ENCODE peak calls at places on chromosomes 13 and 19, in five cellular contexts. C is stomach, D is mucosa of descending colon, F is dorsolateral prefrontal cortex, M is nephron progenitor cell. R is an unnamed sample.

GRCh38 chr19:58218899-58219298 is 9.8 kb upstream of the ZNF544 start:
- DNase-seq in C (no peak), M (no peak), F (no peak), D (no peak), R (peak)

GRCh38 chr13:40446365-40446764 is 220.1 kb downstream of the FOXO1 start:
- DNase-seq in D (no peak), F (no peak), C (no peak), M (no peak), R (no peak)

GRCh38 chr13:28463481-28463880 is 31.4 kb downstream of the FLT1 start:
- DNase-seq in F (no peak), M (no peak), D (no peak), C (no peak), R (no peak)

GRCh38 chr19:48873476-48874308 is 1.5 kb downstream of the PPP1R15A start:
- DNase-seq in M (no peak), D (no peak), F (no peak), C (no peak), R (no peak)

GRCh38 chr19:34998777-34999497 is 1.2 kb upstream of the GRAMD1A start:
- DNase-seq in M (peak), C (no peak), D (no peak), F (no peak), R (no peak)

GRCh38 chr19:50416034-50416814 is 2.5 kb upstream of the SPIB start:
- DNase-seq in M (no peak), C (no peak), F (no peak), D (peak), R (no peak)

GRCh38 chr19:884420-885211 is 8.4 kb downstream of the MED16 start:
- DNase-seq in M (no peak), C (no peak), D (no peak), F (no peak), R (no peak)

GRCh38 chr19:33752945-33753344 is 43.7 kb upstream of the KCTD15 start:
- DNase-seq in F (no peak), D (no peak), C (no peak), M (no peak), R (no peak)

GRCh38 chr13:105608132-105608531 is 927.3 kb downstream of the EFNB2 start:
- DNase-seq in D (no peak), F (no peak), C (no peak), M (no peak), R (no peak)

GRCh38 chr13:48532146-48532472 is 771 bp downstream of the RCBTB2 start:
- DNase-seq in D (no peak), M (no peak), C (no peak), F (no peak), R (no peak)

GRCh38 chr13:76882431-76882830 is 3.8 kb downstream of the KCTD12 start:
- DNase-seq in F (no peak), C (no peak), M (no peak), D (no peak), R (no peak)

GRCh38 chr13:97057196-97057595 is 62.9 kb upstream of the OXGR1 start:
- DNase-seq in F (no peak), C (no peak), M (no peak), D (no peak), R (no peak)

GRCh38 chr13:20193142-20193923 is 595 bp upstream of the GJB2 start:
- DNase-seq in F (no peak), M (peak), D (no peak), C (no peak), R (no peak)

GRCh38 chr13:114200673-114201005 is 21.6 kb downstream of the CFAP97D2 start:
- DNase-seq in M (peak), D (no peak), F (no peak), C (no peak), R (no peak)

GRCh38 chr13:98105929-98106336 is 37.0 kb upstream of the FARP1 start:
- DNase-seq in M (no peak), C (no peak), F (no peak), D (no peak), R (no peak)

GRCh38 chr19:1079566-1080111 is 12.7 kb downstream of the ARHGAP45 start:
- DNase-seq in F (no peak), C (no peak), M (no peak), D (peak), R (no peak)

GRCh38 chr19:49677901-49678674 is 1.0 kb downstream of the PRMT1 start:
- DNase-seq in F (peak), M (peak), D (peak), C (peak), R (peak)

GRCh38 chr13:85431720-85432119 is 367.5 kb downstream of the SLITRK6 start:
- DNase-seq in M (no peak), F (no peak), C (no peak), D (no peak), R (no peak)

GRCh38 chr19:29798783-29799182 is 13.0 kb upstream of the CCNE1 start:
- DNase-seq in F (no peak), M (no peak), D (no peak), C (no peak), R (no peak)

GRCh38 chr19:14615628-14616027 is 32.7 kb downstream of the CLEC17A start:
- DNase-seq in C (no peak), D (no peak), F (no peak), M (no peak), R (no peak)

GRCh38 chr19:33252971-33253370 is 27.3 kb upstream of the SLC7A10 start:
- DNase-seq in M (no peak), F (no peak), D (peak), C (no peak), R (no peak)

GRCh38 chr13:113848020-113848419 is 15.9 kb downstream of the GAS6 start:
- DNase-seq in F (no peak), C (no peak), D (no peak), M (no peak), R (no peak)

GRCh38 chr13:46164661-46165060 is 17.3 kb downstream of the LCP1 start:
- DNase-seq in D (no peak), M (no peak), C (no peak), F (no peak), R (no peak)

GRCh38 chr13:98223741-98224140 is 46.7 kb upstream of the RNF113B start:
- DNase-seq in D (no peak), M (no peak), C (no peak), F (no peak), R (no peak)

GRCh38 chr13:64186503-64186902 is 2770.9 kb upstream of the PCDH20 start:
- DNase-seq in M (no peak), D (no peak), C (no peak), F (no peak), R (no peak)

GRCh38 chr13:25659091-25659502 is 287.3 kb downstream of the ATP8A2 start:
- DNase-seq in M (no peak), C (peak), F (no peak), D (no peak), R (no peak)

GRCh38 chr13:44843403-44843802 is 145.9 kb downstream of the NUFIP1 start:
- DNase-seq in M (no peak), F (no peak), C (no peak), D (no peak), R (no peak)

GRCh38 chr19:45630463-45630862 is 8.7 kb downstream of the EML2 start:
- DNase-seq in M (no peak), F (no peak), D (no peak), C (no peak), R (no peak)

GRCh38 chr13:79659161-79659560 is 178.2 kb downstream of the NDFIP2 start:
- DNase-seq in F (no peak), M (no peak), D (no peak), C (no peak), R (no peak)

GRCh38 chr13:32491028-32491427 is 47.6 kb downstream of the N4BP2L2 start:
- DNase-seq in D (no peak), C (no peak), F (no peak), M (no peak), R (no peak)

GRCh38 chr19:18741124-18741493 is 50.0 kb downstream of the COMP start:
- DNase-seq in D (no peak), F (no peak), M (no peak), C (no peak), R (no peak)

GRCh38 chr13:110479648-110480047 is 81.9 kb downstream of the RAB20 start:
- DNase-seq in M (no peak), F (no peak), C (no peak), D (no peak), R (no peak)

GRCh38 chr13:32537580-32538233 is 888 bp downstream of the N4BP2L2 start:
- DNase-seq in F (peak), M (peak), D (peak), C (peak), R (peak)

GRCh38 chr19:6252066-6252465 is 27.7 kb downstream of the MLLT1 start:
- DNase-seq in F (no peak), D (peak), C (no peak), M (no peak), R (no peak)

GRCh38 chr13:37960427-37960826 is 90.9 kb upstream of the TRPC4 start:
- DNase-seq in F (no peak), M (no peak), C (no peak), D (no peak), R (no peak)
- TF ChIP-seq CTCF in F (no peak), M (peak), C (no peak), D (no peak), R (peak)

GRCh38 chr13:62875118-62875640 is 1459.5 kb upstream of the PCDH20 start:
- DNase-seq in D (no peak), F (no peak), C (no peak), M (no peak), R (no peak)

DNA sequence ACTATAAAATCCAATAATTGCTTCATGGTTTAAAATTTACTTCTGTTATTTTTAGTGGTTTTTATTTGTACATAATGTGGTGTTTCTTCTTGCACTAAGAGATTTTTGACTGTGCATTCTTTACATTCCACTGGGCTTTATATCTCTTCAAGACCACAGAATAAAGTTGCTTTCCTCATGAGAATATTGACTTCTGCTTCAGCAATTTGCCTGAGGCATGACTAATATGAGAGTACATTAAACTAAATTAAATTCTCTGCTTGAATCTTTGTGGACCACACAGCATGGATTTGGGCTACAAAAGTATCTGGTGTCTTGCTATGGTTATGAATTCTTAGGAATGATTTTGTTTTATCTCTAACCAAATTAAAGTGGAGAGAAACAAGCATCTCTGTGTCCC is 1463.4 kb upstream of the PCDH20 start:
- DNase-seq in D (no peak), F (no peak), M (no peak), C (no peak), R (no peak)
- TF ChIP-seq CTCF in D (no peak), F (no peak), M (no peak), C (no peak), R (no peak)

GRCh38 chr19:47813995-47814328 is 7.8 kb upstream of the CRX start:
- DNase-seq in C (no peak), F (no peak), D (no peak), M (no peak), R (no peak)
- TF ChIP-seq CTCF in C (no peak), F (no peak), D (no peak), M (no peak), R (peak)

GRCh38 chr19:5038631-5039271 is 69.8 kb downstream of the KDM4B start:
- DNase-seq in C (peak), F (no peak), M (no peak), D (no peak), R (peak)
- TF ChIP-seq CTCF in C (peak), F (peak), M (peak), D (no peak), R (peak)

GRCh38 chr13:94657167-94657566 is 55.2 kb downstream of the SOX21 start:
- DNase-seq in F (no peak), C (no peak), M (no peak), D (no peak), R (no peak)

GRCh38 chr13:94656766-94657165 is 55.1 kb downstream of the GPR180 start:
- DNase-seq in M (no peak), C (no peak), D (no peak), F (no peak), R (no peak)

GRCh38 chr13:94660695-94661324 is 51.5 kb downstream of the SOX21 start:
- DNase-seq in C (no peak), F (no peak), D (no peak), M (no peak), R (peak)

GRCh38 chr13:94661396-94661795 is 50.9 kb downstream of the SOX21 start:
- DNase-seq in C (no peak), F (no peak), D (no peak), M (no peak), R (no peak)

GRCh38 chr13:94658926-94659649 is 53.3 kb downstream of the SOX21 start:
- DNase-seq in D (no peak), M (no peak), C (no peak), F (no peak), R (no peak)
- TF ChIP-seq CTCF in D (no peak), M (no peak), C (no peak), F (no peak), R (peak)

GRCh38 chr13:50189450-50189849 is 174.2 kb downstream of the KCNRG start:
- DNase-seq in M (no peak), D (no peak), F (no peak), C (no peak), R (no peak)
- TF ChIP-seq CTCF in M (no peak), D (no peak), F (no peak), C (no peak), R (no peak)

GRCh38 chr13:27370305-27370853 is 54.0 kb upstream of the GTF3A start:
- DNase-seq in M (no peak), C (no peak), D (no peak), F (no peak), R (no peak)

GRCh38 chr13:27374650-27375049 is 49.8 kb upstream of the GTF3A start:
- DNase-seq in F (peak), D (no peak), M (peak), C (peak), R (peak)

GRCh38 chr13:27371932-27372331 is 52.5 kb upstream of the GTF3A start:
- DNase-seq in C (no peak), D (peak), F (no peak), M (no peak), R (no peak)

GRCh38 chr13:27374126-27374613 is 50.2 kb upstream of the GTF3A start:
- DNase-seq in D (no peak), C (no peak), M (no peak), F (no peak), R (no peak)

GRCh38 chr13:27372896-27373295 is 51.5 kb upstream of the GTF3A start:
- DNase-seq in F (no peak), D (peak), C (peak), M (peak), R (no peak)
- TF ChIP-seq CTCF in F (no peak), D (no peak), C (no peak), M (no peak), R (no peak)

GRCh38 chr19:16376649-16377048 is 52.0 kb downstream of the KLF2 start:
- DNase-seq in D (no peak), M (peak), C (no peak), F (no peak), R (peak)
- TF ChIP-seq CTCF in D (no peak), M (peak), C (no peak), F (no peak), R (peak)

GRCh38 chr19:54096642-54097106 is 3.9 kb downstream of the OSCAR start:
- DNase-seq in D (no peak), C (no peak), M (no peak), F (no peak), R (no peak)
- TF ChIP-seq CTCF in D (no peak), C (no peak), M (no peak), F (peak), R (no peak)

R was measured in endothelial cell.